ENCODE peak calls at places on chromosomes 16 and 17, in five cellular contexts. K, R, W, C and E are unnamed samples.

GRCh38 chr17:882827-883585 is 96.6 kb downstream of the NXN start:
- DNase-seq in C (no peak), K (peak), R (peak), W (no peak), E (peak)

GRCh38 chr16:17527538-17527937 is 56.8 kb upstream of the XYLT1 start:
- DNase-seq in K (no peak), C (no peak), W (no peak), R (no peak), E (no peak)

GRCh38 chr16:57953857-57954256 is 17.1 kb downstream of the CNGB1 start:
- DNase-seq in W (no peak), C (no peak), K (no peak), R (no peak), E (no peak)

GRCh38 chr16:53501216-53501859 is 1.7 kb downstream of the AKTIP start:
- DNase-seq in W (no peak), K (no peak), C (no peak), R (no peak), E (no peak)

GRCh38 chr16:15597135-15597534 is 45.8 kb downstream of the MARF1 start:
- DNase-seq in K (no peak), R (no peak), W (no peak), C (no peak), E (no peak)

GRCh38 chr16:81401035-81401950 is 43.3 kb upstream of the CMIP start:
- DNase-seq in K (peak), C (peak), R (peak), W (peak), E (no peak)

GRCh38 chr17:49209061-49209571 is 1.3 kb downstream of the GNGT2 start:
- DNase-seq in C (no peak), K (no peak), R (no peak), W (no peak), E (no peak)

GRCh38 chr17:69188796-69189195 is 39.8 kb downstream of the ABCA10 start:
- DNase-seq in W (no peak), K (no peak), R (no peak), C (no peak), E (no peak)

GRCh38 chr17:48722201-48722907 is at the start of gene PRAC1:
- DNase-seq in C (peak), R (no peak), K (no peak), W (no peak), E (peak)

GRCh38 chr17:73429440-73430164 is 117.8 kb upstream of the CDC42EP4 start:
- DNase-seq in K (peak), R (peak), W (peak), C (peak), E (peak)

GRCh38 chr17:68169840-68170239 is 78.0 kb upstream of the AMZ2 start:
- DNase-seq in C (no peak), R (no peak), K (no peak), W (no peak), E (no peak)

GRCh38 chr17:7405882-7406825 is 1.5 kb upstream of the NLGN2 start:
- DNase-seq in R (no peak), C (no peak), K (no peak), W (no peak), E (no peak)

GRCh38 chr17:5913641-5914040 is 156.5 kb upstream of the WSCD1 start:
- DNase-seq in C (no peak), K (no peak), R (no peak), W (no peak), E (no peak)

GRCh38 chr17:74332017-74332650 is 6.1 kb downstream of the KIF19 start:
- DNase-seq in W (no peak), R (no peak), C (no peak), K (no peak), E (no peak)

GRCh38 chr17:37770631-37771518 is 26.0 kb upstream of the HNF1B start:
- DNase-seq in C (peak), R (peak), W (no peak), K (peak), E (peak)
- TF ChIP-seq CTCF in C (peak), R (peak), W (peak), K (peak), E (peak)

GRCh38 chr17:43755389-43755875 is 3.2 kb downstream of the SOST start:
- DNase-seq in K (no peak), C (peak), W (no peak), R (no peak), E (no peak)
- H3K4me3 ChIP-seq in K (no peak), C (peak), W (peak), R (no peak), E (no peak)

DNA sequence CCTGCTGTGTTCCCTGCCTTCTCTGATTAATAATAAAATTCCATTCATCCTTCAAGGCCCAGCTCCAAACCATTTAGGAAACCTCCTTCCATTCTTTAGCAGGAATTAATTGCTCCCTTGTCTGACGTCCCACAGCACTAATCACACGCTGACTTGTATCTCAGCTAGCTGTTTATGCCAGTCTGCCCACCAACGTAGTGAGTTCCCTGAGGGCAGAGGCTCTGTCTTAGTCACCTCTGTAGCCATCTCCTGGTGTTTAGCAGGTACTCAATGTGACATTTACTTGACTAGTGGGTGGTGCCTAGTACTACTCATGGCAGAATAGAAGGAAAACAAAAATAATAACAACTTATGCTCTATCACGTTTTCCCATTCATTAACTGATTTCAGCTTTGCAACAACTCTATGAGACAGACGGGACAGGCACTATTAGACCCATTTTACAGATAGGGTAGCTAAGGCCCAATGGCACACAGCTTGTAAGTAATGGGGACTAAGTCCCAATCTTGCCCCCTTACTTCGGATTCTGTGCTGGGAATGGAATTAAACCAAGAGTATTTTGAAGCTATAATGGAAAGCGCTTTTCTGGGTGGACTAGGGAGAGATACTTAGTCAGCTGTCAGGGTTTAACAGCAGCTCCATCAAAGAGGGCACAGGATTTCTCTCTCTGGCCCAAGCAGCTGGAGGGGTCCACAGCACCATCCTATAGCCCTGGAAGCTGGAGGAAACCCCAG is 931 bp upstream of the WIPF2 start:
- DNase-seq in C (no peak), W (no peak), K (no peak), R (no peak), E (no peak)
- H3K27ac ChIP-seq in C (no peak), W (peak), K (peak), R (no peak), E (peak)

GRCh38 chr16:86628614-86629013 is 50.3 kb downstream of the FOXL1 start:
- DNase-seq in R (no peak), C (peak), W (no peak), K (no peak), E (no peak)

GRCh38 chr16:86632944-86633343 is 54.6 kb downstream of the FOXL1 start:
- DNase-seq in R (no peak), C (no peak), W (no peak), K (no peak), E (no peak)

GRCh38 chr16:86632206-86632605 is 53.9 kb downstream of the FOXL1 start:
- DNase-seq in C (peak), K (no peak), R (no peak), W (no peak), E (no peak)

GRCh38 chr16:86630471-86630870 is 52.1 kb downstream of the FOXL1 start:
- DNase-seq in C (peak), R (peak), K (no peak), W (no peak), E (no peak)

DNA sequence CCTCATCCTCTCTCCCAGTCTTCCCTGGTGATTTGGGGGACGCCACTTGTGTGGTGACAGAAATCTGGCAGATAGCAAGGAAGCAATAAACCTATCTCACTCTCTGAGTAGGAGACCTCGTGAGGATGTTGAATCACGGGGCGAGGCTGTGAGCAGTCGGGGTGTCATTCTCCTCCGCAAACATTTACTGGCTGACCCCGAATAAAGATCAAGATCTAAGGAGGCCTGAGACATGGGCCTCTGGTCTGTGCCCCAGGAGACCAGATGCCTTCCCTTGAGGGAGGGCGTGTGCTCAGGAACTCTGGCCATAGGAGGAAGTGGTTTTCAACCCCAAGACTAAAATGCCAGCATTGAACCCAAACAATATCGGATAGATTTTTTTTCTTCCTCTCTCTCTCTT is 53.1 kb downstream of the FOXL1 start:
- DNase-seq in W (no peak), K (no peak), R (no peak), C (peak), E (no peak)
- TF ChIP-seq CTCF in W (no peak), K (no peak), R (no peak), C (no peak), E (no peak)

DNA sequence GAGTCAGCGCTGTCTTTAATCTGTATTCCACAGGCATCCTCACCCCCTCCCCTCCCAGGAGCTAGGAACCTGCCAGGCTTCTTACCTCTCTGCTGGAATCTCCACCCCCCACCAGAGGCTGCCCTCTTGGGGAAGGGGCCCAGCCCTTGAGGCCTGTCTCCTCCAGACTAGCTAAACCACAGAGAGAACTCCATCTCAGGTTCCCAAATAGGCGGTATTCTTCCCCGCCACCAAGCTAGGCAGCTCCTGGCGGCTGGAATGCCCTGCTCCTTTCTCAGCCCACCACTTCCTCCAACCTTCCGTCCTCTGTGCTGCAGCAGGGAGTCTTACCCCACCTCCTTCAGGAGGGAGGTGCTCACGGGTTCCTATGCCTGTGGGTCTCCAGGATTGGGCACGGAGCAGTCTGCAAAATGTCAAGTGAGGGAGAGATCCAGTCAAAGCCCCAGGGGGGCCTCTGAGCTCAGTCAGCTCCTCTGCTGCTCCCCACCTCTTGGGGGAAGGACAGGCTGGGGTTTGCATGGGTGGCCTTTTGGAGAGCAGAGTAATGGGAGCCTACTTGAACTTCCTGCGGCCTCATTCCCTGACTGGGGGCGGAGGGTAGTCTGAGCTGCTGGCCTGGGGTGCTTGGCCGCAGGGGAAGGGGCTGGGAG is 55.7 kb downstream of the SREBF1 start:
- DNase-seq in W (peak), R (no peak), K (peak), C (peak), E (peak)
- H3K4me3 ChIP-seq in W (no peak), R (no peak), K (no peak), C (no peak), E (no peak)

GRCh38 chr17:82234211-82235055 is 5.6 kb downstream of the SLC16A3 start:
- DNase-seq in W (no peak), K (no peak), R (peak), C (no peak), E (no peak)
- H3K27ac ChIP-seq in W (no peak), K (no peak), R (no peak), C (peak), E (no peak)